ENCODE peak calls at places on chromosomes 3 and 15, in four cellular contexts. E, W, T and S are unnamed samples. For H3K9me1, the result is how much of the 10 kb centered on the place peaks cover.

GRCh38 chr3:101827211-101828174 is 21.8 kb upstream of the NFKBIZ start:
- DNase-seq in E (peak), T (peak), W (peak), S (no peak)

GRCh38 chr3:197371521-197372075 is 73.2 kb upstream of the DLG1 start:
- DNase-seq in W (no peak), E (no peak), T (no peak), S (no peak)

GRCh38 chr15:73153024-73153423 is 100.8 kb downstream of the NEO1 start:
- DNase-seq in T (no peak), E (no peak), W (no peak), S (no peak)

GRCh38 chr3:28317438-28318022 is 31.0 kb upstream of the ZCWPW2 start:
- DNase-seq in W (peak), T (peak), E (peak), S (no peak)

GRCh38 chr15:99384992-99385669 is 133.8 kb downstream of the LRRC28 start:
- DNase-seq in W (no peak), E (no peak), T (no peak), S (no peak)

GRCh38 chr3:66499881-66500574 is 794 bp downstream of the LRIG1 start:
- DNase-seq in W (peak), T (no peak), E (no peak), S (no peak)

GRCh38 chr15:33296050-33296449 is 14.7 kb upstream of the RYR3 start:
- DNase-seq in W (no peak), T (no peak), E (no peak), S (no peak)

GRCh38 chr3:117788086-117788485 is 1078.5 kb downstream of the TUSC7 start:
- DNase-seq in T (no peak), E (no peak), W (peak), S (no peak)

GRCh38 chr3:45907769-45908705 is 21.7 kb downstream of the CCR9 start:
- DNase-seq in W (peak), E (no peak), T (no peak), S (no peak)

GRCh38 chr15:45126535-45127158 is 3.0 kb downstream of the DUOXA1 start:
- DNase-seq in W (peak), T (peak), E (peak), S (no peak)

GRCh38 chr3:63857311-63857710 is 6.3 kb downstream of the THOC7 start:
- DNase-seq in E (no peak), W (no peak), T (peak), S (no peak)

GRCh38 chr3:16423947-16424673 is 89.4 kb downstream of the RFTN1 start:
- DNase-seq in E (no peak), W (no peak), T (no peak), S (no peak)

GRCh38 chr15:40721716-40722115 is 26.7 kb downstream of the RAD51 start:
- DNase-seq in W (peak), T (peak), E (no peak), S (no peak)

GRCh38 chr15:62173215-62173614 is 8.1 kb upstream of the C2CD4B start:
- DNase-seq in E (no peak), W (no peak), T (peak), S (no peak)

GRCh38 chr3:170499562-170500156 is 81.0 kb downstream of the CLDN11 start:
- DNase-seq in E (peak), W (peak), T (peak), S (no peak)

GRCh38 chr3:59251899-59252298 is 202.1 kb upstream of the CFAP20DC start:
- DNase-seq in W (peak), T (no peak), E (no peak), S (no peak)

GRCh38 chr3:55443346-55443745 is 43.8 kb downstream of the WNT5A start:
- DNase-seq in E (no peak), W (no peak), T (no peak), S (no peak)
- H3K9me1 ChIP-seq in E (under half), W (under half), T (under half), S (under half)

GRCh38 chr3:168094580-168094876 is 1.2 kb downstream of the GOLIM4 start:
- DNase-seq in T (no peak), E (no peak), W (no peak), S (no peak)
- H3K4me3 ChIP-seq in T (peak), E (peak), W (peak), S (peak)

DNA sequence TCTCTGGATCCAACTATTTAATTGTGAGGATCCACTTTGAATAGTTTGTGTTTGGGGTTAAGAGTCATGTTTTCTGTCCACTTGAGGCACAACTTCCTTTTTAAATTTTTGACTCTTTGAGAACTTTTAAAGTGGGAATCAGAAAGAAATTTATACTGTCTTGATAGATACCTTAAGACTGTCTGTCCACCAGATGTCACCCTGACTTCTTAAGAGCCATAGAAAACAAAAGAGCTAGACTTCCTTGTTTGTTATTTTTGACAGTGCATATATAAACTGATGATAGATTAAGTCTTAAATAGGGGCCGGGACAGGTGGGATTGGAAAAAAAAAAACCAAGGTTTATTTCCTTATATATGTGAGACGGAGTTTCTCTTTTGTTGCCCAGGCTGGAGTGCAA is 52.1 kb upstream of the WDR72 start:
- DNase-seq in W (no peak), E (no peak), T (no peak), S (no peak)
- H3K9me1 ChIP-seq in W (under half), E (under half), T (under half), S (under half)

GRCh38 chr15:67087507-67088172 is 22.2 kb downstream of the SMAD3 start:
- DNase-seq in W (no peak), T (no peak), E (no peak), S (no peak)

GRCh38 chr15:67085237-67085817 is 19.9 kb downstream of the SMAD3 start:
- DNase-seq in E (no peak), T (no peak), W (no peak), S (no peak)

GRCh38 chr15:67084561-67084960 is 19.2 kb downstream of the SMAD3 start:
- DNase-seq in E (no peak), W (no peak), T (no peak), S (no peak)

GRCh38 chr15:67086650-67086941 is 21.2 kb downstream of the SMAD3 start:
- DNase-seq in W (no peak), T (no peak), E (no peak), S (no peak)

DNA sequence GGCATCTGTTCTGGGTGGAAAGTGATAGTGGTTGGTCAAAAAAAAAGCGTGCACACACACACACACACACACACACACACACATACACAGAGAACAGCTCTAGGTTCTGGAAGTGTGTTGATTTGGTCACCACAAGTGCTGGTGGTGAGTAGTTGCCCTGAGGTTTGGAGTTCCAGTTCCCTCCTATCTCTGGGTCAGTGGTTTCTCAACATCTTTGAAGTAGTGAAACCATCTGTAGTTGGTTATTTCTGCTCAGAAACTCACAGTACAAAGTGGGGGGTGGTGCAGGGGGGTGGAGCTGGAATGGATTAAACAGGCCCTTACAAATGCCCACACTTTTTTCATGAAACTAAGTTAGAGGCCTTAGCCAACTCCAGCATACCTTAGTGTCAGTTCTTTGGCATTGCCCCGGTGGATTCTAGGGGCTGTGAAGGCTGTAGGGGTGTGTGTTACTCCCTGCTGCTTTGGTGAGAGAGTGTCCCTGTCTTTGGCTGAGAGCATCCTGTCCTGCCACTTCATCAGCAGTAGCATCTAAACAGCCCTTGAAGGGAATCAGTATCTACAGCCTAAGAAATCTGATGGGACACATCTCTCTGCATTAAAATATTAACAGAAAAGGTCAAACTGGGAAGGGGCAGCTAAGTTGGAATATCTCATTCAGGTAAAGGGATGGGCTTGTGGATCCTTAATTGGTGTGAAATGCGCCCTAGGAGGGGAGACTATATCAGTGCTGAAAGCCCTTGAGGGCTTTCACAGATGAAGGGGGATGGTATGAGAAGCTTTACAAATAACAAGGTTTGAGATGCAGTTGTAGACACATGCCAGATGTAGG is 20.6 kb downstream of the SMAD3 start:
- DNase-seq in E (no peak), W (peak), T (no peak), S (no peak)
- H3K4me3 ChIP-seq in E (no peak), W (no peak), T (no peak), S (no peak)

GRCh38 chr15:29089731-29090616 is 179.6 kb downstream of the NSMCE3 start:
- DNase-seq in W (peak), T (no peak), E (no peak), S (no peak)

GRCh38 chr15:29091666-29092065 is 178.0 kb downstream of the NSMCE3 start:
- DNase-seq in W (no peak), E (no peak), T (no peak), S (no peak)

GRCh38 chr15:29092376-29093064 is 177.1 kb downstream of the NSMCE3 start:
- DNase-seq in W (no peak), E (no peak), T (no peak), S (no peak)

GRCh38 chr15:29088666-29089065 is 181.0 kb downstream of the NSMCE3 start:
- DNase-seq in T (no peak), W (no peak), E (no peak), S (no peak)

GRCh38 chr15:29090617-29091466 is 178.8 kb downstream of the NSMCE3 start:
- DNase-seq in W (peak), T (no peak), E (peak), S (no peak)
- H3K9me1 ChIP-seq in W (under half), T (under half), E (under half), S (under half)

DNA sequence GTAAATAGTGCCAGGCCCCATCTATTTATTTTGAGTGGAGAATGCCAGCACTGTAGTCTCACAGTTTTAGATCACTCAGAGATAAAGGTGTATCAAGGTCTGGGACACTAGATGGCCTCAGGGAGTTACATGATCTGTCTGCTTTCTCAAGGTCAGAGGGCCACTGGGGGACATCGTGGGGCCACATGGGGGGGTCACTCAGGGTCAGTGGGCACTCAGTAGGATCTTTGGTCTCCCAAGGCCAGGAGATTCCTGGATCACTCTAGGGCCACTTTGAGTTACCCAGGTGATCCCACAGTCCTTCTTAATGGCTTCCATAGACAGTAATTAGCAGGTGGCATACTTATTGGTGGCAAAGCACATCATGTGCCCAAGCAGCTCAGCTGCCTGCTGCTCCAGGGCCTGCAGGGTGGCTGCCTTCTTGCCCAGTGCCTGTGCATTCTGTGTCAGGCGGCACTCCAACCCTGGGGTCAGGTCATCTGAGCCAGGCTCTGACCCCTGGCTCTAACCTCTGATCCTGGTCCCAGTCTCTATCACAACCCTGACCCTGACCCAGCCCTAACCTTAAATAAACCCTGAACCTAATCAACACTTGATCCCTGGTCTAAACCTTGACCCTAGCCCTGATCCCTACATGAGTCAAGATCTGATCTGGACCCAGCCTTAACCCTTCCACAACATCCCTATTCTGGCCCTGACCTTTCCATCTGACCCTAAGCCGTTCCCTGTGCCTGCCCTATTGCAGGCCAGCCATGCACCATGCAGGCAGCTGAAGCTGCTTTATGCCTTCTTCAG is 1.8 kb upstream of the LAMB2 start:
- DNase-seq in W (no peak), E (peak), T (no peak), S (no peak)
- H3K4me3 ChIP-seq in W (no peak), E (no peak), T (no peak), S (no peak)

GRCh38 chr3:159996018-159996417 is 7.4 kb downstream of the IL12A start:
- DNase-seq in T (no peak), W (peak), E (no peak), S (no peak)
- H3K9me1 ChIP-seq in T (under half), W (under half), E (under half), S (under half)

GRCh38 chr15:78761891-78762385 is 49.3 kb downstream of the ADAMTS7 start:
- DNase-seq in W (no peak), T (no peak), E (no peak), S (no peak)
- H3K4me3 ChIP-seq in W (no peak), T (no peak), E (no peak), S (no peak)

GRCh38 chr3:127744875-127745274 is 72.1 kb downstream of the ABTB1 start:
- DNase-seq in T (no peak), W (no peak), E (no peak), S (no peak)
- H3K9me1 ChIP-seq in T (under half), W (under half), E (under half), S (under half)

GRCh38 chr3:195122261-195122660 is 148.7 kb downstream of the XXYLT1 start:
- DNase-seq in E (no peak), W (no peak), T (no peak), S (no peak)

GRCh38 chr3:195120199-195120556 is 150.8 kb downstream of the XXYLT1 start:
- DNase-seq in T (no peak), W (no peak), E (no peak), S (no peak)

GRCh38 chr3:195118671-195119070 is 152.3 kb downstream of the XXYLT1 start:
- DNase-seq in W (no peak), E (no peak), T (no peak), S (no peak)

GRCh38 chr3:195117978-195118581 is 152.9 kb downstream of the XXYLT1 start:
- DNase-seq in T (peak), E (peak), W (peak), S (no peak)

DNA sequence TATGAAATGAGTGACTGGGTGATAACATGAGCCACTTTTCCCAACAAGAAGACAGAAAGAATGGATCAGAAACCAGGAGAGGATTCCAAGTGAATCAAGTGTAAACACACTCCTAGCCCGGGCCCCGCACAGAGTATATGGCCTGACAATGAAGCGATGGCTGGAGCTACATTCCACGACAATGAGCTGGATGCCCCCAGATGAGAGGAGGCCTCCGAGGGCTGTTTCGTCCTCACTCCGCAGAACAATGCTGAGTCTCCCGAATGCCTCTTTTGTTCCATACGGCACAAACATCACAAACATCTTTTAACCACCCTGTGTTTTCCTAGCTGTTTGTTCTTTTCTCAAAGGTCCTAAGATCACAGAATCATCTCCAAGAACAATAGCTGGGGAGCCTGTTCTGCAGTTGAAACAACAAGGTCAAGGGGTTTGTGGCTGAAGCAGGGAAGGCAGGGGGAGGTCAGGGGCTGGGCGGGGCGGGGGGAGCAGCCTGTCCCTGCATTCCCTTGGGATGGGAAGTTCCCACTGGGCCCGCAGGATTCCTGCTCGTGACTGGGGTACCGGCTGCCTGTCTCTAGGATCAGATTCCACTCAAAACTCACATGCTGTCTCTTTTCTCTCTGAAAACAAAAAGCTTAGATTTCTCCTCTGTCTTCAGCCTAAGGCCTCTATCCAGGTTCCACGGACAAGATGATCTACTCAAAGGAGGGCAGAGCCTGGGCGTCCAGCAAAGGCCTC is 151.3 kb downstream of the XXYLT1 start:
- DNase-seq in T (peak), E (no peak), W (peak), S (no peak)
- H3K4me3 ChIP-seq in T (no peak), E (no peak), W (no peak), S (no peak)